ENCODE peak calls at places on chromosomes 5 and 9, in eight cellular contexts. M is lower leg skin, I is vagina, P is adrenal gland, U is esophagus squamous epithelium, N is WTC11, W is A549, O is colonic mucosa. V is an unnamed sample.

GRCh38 chr5:137016783-137017324 is 482.3 kb downstream of the SPOCK1 start:
- DNase-seq in M (no peak), I (no peak), P (no peak), U (no peak), N (peak; percentile 30), W (peak; percentile 7), O (no peak), V (no peak)

GRCh38 chr9:129242971-129243561 is 65.0 kb upstream of the IER5L start:
- DNase-seq in M (peak; percentile 94), I (no peak), P (peak; percentile 11), U (no peak), N (no peak), W (no peak), O (no peak), V (no peak)

GRCh38 chr5:38913714-38914113 is 67.9 kb downstream of the OSMR start:
- DNase-seq in M (no peak), I (no peak), P (no peak), U (no peak), N (no peak), W (no peak), O (no peak), V (no peak)

GRCh38 chr9:125200216-125201047 is at the start of gene RABEPK:
- DNase-seq in M (peak; percentile 98), I (peak; percentile 96), P (peak; percentile 95), U (peak; percentile 51), N (peak; percentile 97), W (peak; percentile 94), O (peak; percentile 97), V (peak; percentile 92)

GRCh38 chr5:147576646-147577535 is 67.0 kb upstream of the DPYSL3 start:
- DNase-seq in M (peak; percentile 91), I (no peak), P (peak; percentile 28), U (no peak), N (peak; percentile 80), W (peak; percentile 40), O (peak; percentile 69), V (no peak)

GRCh38 chr5:27963050-27963783 is 924.8 kb upstream of the CDH9 start:
- DNase-seq in M (peak; percentile 74), I (no peak), P (no peak), U (no peak), N (no peak), W (no peak), O (no peak), V (no peak)

GRCh38 chr5:124527220-124527991 is 219.0 kb downstream of the ZNF608 start:
- DNase-seq in M (no peak), I (no peak), P (no peak), U (no peak), N (no peak), W (no peak), O (peak; percentile 59), V (no peak)

GRCh38 chr5:31470608-31471007 is 61.3 kb downstream of the DROSHA start:
- DNase-seq in M (peak; percentile 87), I (no peak), P (peak; percentile 33), U (peak; percentile 1), N (no peak), W (no peak), O (no peak), V (no peak)

GRCh38 chr9:125649315-125649714 is 57.7 kb downstream of the MAPKAP1 start:
- DNase-seq in M (no peak), I (no peak), P (peak; percentile 76), U (no peak), N (no peak), W (peak; percentile 53), O (no peak), V (no peak)

GRCh38 chr5:107567901-107568671 is 102.7 kb downstream of the EFNA5 start:
- DNase-seq in M (no peak), I (no peak), P (no peak), U (no peak), N (no peak), W (no peak), O (no peak), V (no peak)

GRCh38 chr9:84394036-84394435 is 53.5 kb upstream of the SLC28A3 start:
- DNase-seq in M (no peak), I (no peak), P (no peak), U (no peak), N (no peak), W (no peak), O (no peak), V (no peak)

GRCh38 chr5:80408475-80408875 is 611 bp downstream of the ZFYVE16 start:
- DNase-seq in M (no peak), I (no peak), P (peak; percentile 69), U (no peak), N (peak; percentile 81), W (peak; percentile 70), O (no peak), V (no peak)

GRCh38 chr9:33809506-33809905 is 7.5 kb upstream of the UBE2R2 start:
- DNase-seq in M (no peak), I (no peak), P (no peak), U (no peak), N (no peak), W (no peak), O (peak; percentile 2), V (no peak)

GRCh38 chr5:179914032-179914755 is 6.5 kb upstream of the TBC1D9B start:
- DNase-seq in M (peak; percentile 77), I (no peak), P (no peak), U (no peak), N (no peak), W (peak; percentile 74), O (peak; percentile 68), V (no peak)

GRCh38 chr5:17839848-17840247 is 205.6 kb downstream of the TAF11L14 start:
- DNase-seq in M (no peak), I (no peak), P (no peak), U (no peak), N (no peak), W (no peak), O (no peak), V (no peak)

GRCh38 chr5:59768204-59769040 is 125.1 kb downstream of the PDE4D start:
- DNase-seq in M (peak; percentile 89), I (no peak), P (peak; percentile 20), U (no peak), N (peak; percentile 54), W (peak; percentile 90), O (peak; percentile 78), V (peak; percentile 76)

GRCh38 chr5:36596247-36596646 is 10.2 kb upstream of the SLC1A3 start:
- DNase-seq in M (no peak), I (no peak), P (no peak), U (no peak), N (no peak), W (no peak), O (no peak), V (no peak)

DNA sequence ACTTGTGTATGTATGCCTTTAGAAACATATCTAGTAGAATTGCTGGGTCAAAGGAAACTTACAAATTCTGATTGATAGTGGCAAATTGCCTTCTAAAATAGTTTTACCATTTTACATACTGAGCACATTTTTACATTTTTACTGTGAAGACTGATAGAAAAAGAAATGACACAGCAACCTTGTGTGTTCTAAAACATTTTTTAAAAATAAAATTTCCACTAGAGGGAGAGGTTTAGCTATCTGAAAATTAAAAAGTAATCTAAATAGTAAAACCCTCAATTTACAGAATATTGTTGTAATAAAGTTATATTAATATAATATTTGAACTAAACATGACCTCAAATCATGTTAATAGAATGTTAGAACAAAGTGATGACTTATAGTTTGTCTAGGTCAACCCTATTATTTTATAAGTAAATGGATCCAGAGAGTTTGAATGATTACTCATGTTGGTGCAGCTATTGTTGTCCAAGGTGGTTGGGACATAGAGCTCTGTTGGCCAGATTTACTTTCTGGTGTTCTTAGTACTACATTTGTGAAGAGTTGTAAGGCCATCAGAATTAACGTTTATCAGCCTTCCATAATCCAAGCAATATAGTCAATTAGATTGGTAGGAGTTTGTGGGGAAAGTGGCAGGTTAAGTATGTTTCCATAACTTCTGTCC is 17.2 kb downstream of the CENPP start:
- DNase-seq in M (no peak), I (no peak), P (no peak), U (no peak), N (no peak), W (no peak), O (no peak), V (no peak)
- TF ChIP-seq CTCF in M (no peak), I (peak; percentile 47), P (no peak), U (no peak), N (no peak), W (peak; percentile 27), O (no peak), V (peak; percentile 28)

DNA sequence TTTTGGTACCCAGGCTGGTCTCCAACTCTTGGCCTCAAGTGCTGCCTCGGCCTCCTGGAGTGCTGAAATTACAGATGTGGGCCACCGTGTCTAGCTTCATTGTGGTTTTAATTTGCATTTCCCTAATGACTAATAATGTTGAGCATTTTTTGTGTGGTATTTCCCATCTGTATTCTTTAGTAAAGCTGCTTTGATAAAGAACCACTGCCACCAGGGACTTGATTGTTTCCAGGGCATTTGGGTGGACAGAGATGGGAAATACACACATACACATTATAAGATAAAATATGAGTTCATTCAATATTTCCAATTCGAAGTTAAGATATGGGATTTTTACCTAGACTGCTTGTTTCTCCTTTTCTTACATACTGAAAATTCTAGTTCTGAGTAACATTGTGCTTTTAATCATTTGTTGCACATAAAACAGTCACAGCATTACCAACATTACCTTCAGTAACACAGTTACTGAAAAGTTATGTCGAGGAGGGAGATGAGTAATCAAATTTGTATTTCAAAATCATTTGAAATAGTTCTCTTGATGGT is 28.9 kb downstream of the HABP4 start:
- DNase-seq in M (no peak), I (no peak), P (no peak), U (no peak), N (no peak), W (no peak), O (no peak), V (no peak)
- TF ChIP-seq CTCF in M (no peak), I (no peak), P (no peak), U (no peak), N (no peak), W (no peak), O (no peak), V (no peak)

GRCh38 chr5:166961028-166961427 is 1330.4 kb upstream of the WWC1 start:
- DNase-seq in M (no peak), I (no peak), P (no peak), U (no peak), N (no peak), W (peak; percentile 12), O (no peak), V (no peak)
- TF ChIP-seq CTCF in M (no peak), I (no peak), P (no peak), U (no peak), N (peak; percentile 27), W (peak; percentile 29), O (peak; percentile 16), V (peak; percentile 70)

DNA sequence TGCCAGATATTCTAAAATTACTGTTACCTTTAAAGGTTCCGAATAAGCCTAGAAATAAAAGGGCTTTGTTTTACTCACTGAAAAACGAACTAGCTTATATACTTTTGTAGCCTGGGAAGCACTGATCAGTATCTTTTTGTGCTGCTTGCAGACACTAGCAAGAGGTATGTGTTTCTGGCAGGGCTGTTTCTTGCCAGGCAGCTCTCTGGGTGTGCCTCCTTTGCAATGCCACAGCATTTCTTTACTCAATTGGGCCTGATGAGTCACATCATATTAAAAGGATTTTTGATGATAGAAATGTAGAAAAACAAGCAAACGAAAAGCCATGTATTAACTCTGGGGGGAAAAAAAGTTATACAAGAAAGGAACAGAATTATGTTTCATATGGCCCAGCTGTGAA is 35.6 kb downstream of the CD180 start:
- DNase-seq in M (no peak), I (no peak), P (no peak), U (no peak), N (no peak), W (peak; percentile 58), O (no peak), V (no peak)
- TF ChIP-seq CTCF in M (no peak), I (no peak), P (no peak), U (no peak), N (no peak), W (no peak), O (no peak), V (no peak)

V was measured in type B pancreatic cell.